ENCODE peak calls at places on chromosomes 2 and 18, in six cellular contexts. S is cardiac muscle cell, B is OCI-LY7, N is HCT116, M is heart left ventricle, F is heart right ventricle. Y is an unnamed sample. For H3K4me1, the result is how much of the 10 kb centered on the place peaks cover.

GRCh38 chr2:235095569-235095968 is 143.8 kb downstream of the SH3BP4 start:
- DNase-seq in S (no peak), M (no peak), B (no peak), F (no peak), N (no peak), Y (no peak)

GRCh38 chr2:229715895-229716507 is 1.6 kb upstream of the DNER start:
- DNase-seq in M (no peak), B (peak), S (peak), F (no peak), N (peak), Y (no peak)

GRCh38 chr2:55460562-55460961 is 40.9 kb upstream of the CCDC88A start:
- DNase-seq in S (no peak), F (no peak), M (no peak), N (no peak), B (no peak), Y (no peak)

GRCh38 chr18:55353806-55354205 is 234.2 kb downstream of the TCF4 start:
- DNase-seq in S (no peak), B (no peak), N (no peak), F (no peak), M (no peak), Y (no peak)

GRCh38 chr2:10901160-10901559 is 10.6 kb upstream of the KCNF1 start:
- DNase-seq in F (no peak), B (no peak), S (no peak), M (no peak), N (peak), Y (no peak)

GRCh38 chr18:55821219-55821618 is 233.2 kb upstream of the TCF4 start:
- DNase-seq in F (no peak), S (no peak), B (no peak), N (no peak), M (no peak), Y (no peak)

GRCh38 chr2:132670961-132671781 is 1.2 kb upstream of the LYPD1 start:
- DNase-seq in N (peak), F (no peak), M (no peak), B (no peak), S (no peak), Y (no peak)

GRCh38 chr2:7795358-7796199 is 878.4 kb downstream of the RNF144A start:
- DNase-seq in M (no peak), B (no peak), F (no peak), N (no peak), S (no peak), Y (no peak)

GRCh38 chr2:235268535-235268934 is 225.3 kb upstream of the AGAP1 start:
- DNase-seq in M (no peak), F (no peak), N (no peak), S (no peak), B (no peak), Y (no peak)

GRCh38 chr2:133390151-133390550 is 178.1 kb downstream of the NCKAP5 start:
- DNase-seq in M (no peak), S (no peak), N (no peak), F (no peak), B (no peak), Y (no peak)

GRCh38 chr18:24027156-24027555 is 12.6 kb downstream of the TTC39C start:
- DNase-seq in B (no peak), F (no peak), N (no peak), S (no peak), M (peak), Y (no peak)

GRCh38 chr2:188091235-188091634 is 200.4 kb upstream of the GULP1 start:
- DNase-seq in M (no peak), B (no peak), S (peak), N (no peak), F (no peak), Y (no peak)

GRCh38 chr2:112831380-112831930 is 5.1 kb downstream of the IL1B start:
- DNase-seq in N (no peak), S (no peak), M (no peak), F (peak), B (no peak), Y (peak)

GRCh38 chr2:239763433-239764097 is 261.6 kb downstream of the NDUFA10 start:
- DNase-seq in S (no peak), B (no peak), M (no peak), F (no peak), N (no peak), Y (no peak)

GRCh38 chr18:73556904-73557303 is 590.7 kb downstream of the FBXO15 start:
- DNase-seq in S (no peak), F (no peak), M (no peak), B (no peak), N (no peak), Y (no peak)

GRCh38 chr2:241321033-241321432 is 5.3 kb downstream of the SEPTIN2 start:
- DNase-seq in N (no peak), M (no peak), F (no peak), B (no peak), S (no peak), Y (no peak)
- H3K4me1 ChIP-seq in N (under half), M (half or more), F (half or more), B (half or more), S (under half), Y (under half)

GRCh38 chr18:3612315-3612714 is 162.3 kb downstream of the TGIF1 start:
- DNase-seq in N (no peak), F (no peak), M (no peak), B (no peak), S (no peak), Y (no peak)
- TF ChIP-seq CTCF in N (no peak), F (no peak), M (no peak), B (no peak), S (no peak), Y (no peak)

GRCh38 chr2:63849381-63850203 is 7.9 kb downstream of the UGP2 start:
- DNase-seq in B (no peak), N (no peak), S (no peak), F (no peak), M (no peak), Y (no peak)

GRCh38 chr2:63853527-63854310 is 12.0 kb downstream of the UGP2 start:
- DNase-seq in B (no peak), S (no peak), M (no peak), N (no peak), F (no peak), Y (no peak)

GRCh38 chr2:63851912-63852311 is 10.2 kb downstream of the UGP2 start:
- DNase-seq in M (no peak), F (no peak), N (no peak), B (no peak), S (no peak), Y (no peak)

GRCh38 chr2:63850650-63851049 is 9.0 kb downstream of the UGP2 start:
- DNase-seq in N (no peak), M (no peak), S (no peak), F (no peak), B (no peak), Y (no peak)

GRCh38 chr2:63850204-63850571 is 8.5 kb downstream of the UGP2 start:
- DNase-seq in F (no peak), B (no peak), M (no peak), S (no peak), N (no peak), Y (no peak)
- H3K4me1 ChIP-seq in F (half or more), B (under half), M (under half), S (half or more), N (under half), Y (under half)

DNA sequence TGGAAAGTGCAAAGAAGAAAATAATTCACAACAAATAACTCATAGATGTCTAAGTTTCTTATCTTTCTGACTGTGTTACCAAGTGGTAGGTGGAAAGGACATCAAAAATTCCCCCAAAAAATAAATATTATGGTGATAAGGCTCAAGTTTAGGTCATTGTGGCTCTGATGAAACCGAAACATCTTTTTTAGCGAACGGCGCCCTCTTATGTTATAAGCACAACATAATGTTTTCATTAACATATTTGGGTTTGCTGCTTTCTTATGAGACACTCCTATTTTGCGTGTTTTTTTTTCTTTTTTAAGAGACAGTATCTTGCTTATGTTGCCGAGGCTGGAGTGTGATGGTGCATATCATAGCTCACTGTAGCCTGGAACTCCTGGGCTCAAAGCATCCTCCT is 38.6 kb upstream of the SLC35G4 start:
- DNase-seq in F (no peak), M (no peak), B (peak), N (no peak), S (no peak), Y (no peak)
- TF ChIP-seq CTCF in F (no peak), M (no peak), B (peak), N (peak), S (peak), Y (no peak)

GRCh38 chr18:8747440-8747937 is 42.1 kb downstream of the MTCL1 start:
- DNase-seq in S (no peak), F (no peak), N (no peak), B (no peak), M (no peak), Y (no peak)

GRCh38 chr18:8742382-8743361 is 37.3 kb downstream of the MTCL1 start:
- DNase-seq in M (no peak), B (peak), F (no peak), S (no peak), N (no peak), Y (no peak)

GRCh38 chr18:8744656-8745055 is 39.3 kb downstream of the MTCL1 start:
- DNase-seq in F (no peak), S (no peak), B (peak), M (no peak), N (no peak), Y (no peak)

GRCh38 chr18:8744038-8744437 is 38.7 kb downstream of the MTCL1 start:
- DNase-seq in S (no peak), F (no peak), M (no peak), B (peak), N (no peak), Y (no peak)

DNA sequence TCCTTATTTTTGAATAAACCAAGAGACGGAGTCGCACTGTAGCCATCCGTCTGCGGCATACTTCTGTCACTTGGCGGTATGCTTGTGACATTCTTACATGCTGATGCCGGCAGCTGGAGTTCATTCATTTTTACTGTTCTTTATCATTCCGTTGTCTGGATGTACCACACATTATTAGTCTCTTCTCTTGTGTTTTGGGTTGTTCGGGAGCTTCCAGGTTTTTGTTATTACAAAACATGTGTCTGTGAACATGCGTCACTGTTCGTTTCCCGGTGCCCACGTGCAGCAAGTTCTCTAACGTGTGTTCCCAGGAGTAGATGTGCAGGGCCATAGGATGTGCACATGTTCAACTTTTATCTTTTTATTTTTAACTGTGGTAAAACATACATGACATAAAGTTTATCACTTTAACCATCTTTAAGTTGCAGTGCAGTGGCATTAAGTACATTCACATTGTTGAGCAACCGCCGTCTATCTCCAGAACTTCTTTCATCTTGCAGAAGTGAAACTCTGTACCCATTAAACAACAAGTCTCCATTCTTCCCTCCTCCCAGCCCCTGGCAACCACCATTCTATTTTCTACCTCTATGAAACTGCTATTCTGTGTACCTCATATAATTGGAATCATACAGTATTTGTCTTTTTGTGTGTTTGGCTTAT is 40.1 kb downstream of the MTCL1 start:
- DNase-seq in S (no peak), M (no peak), F (no peak), B (peak), N (no peak), Y (no peak)
- H3K4me1 ChIP-seq in S (under half), M (under half), F (under half), B (half or more), N (under half), Y (under half)

GRCh38 chr2:137964066-137964858 is at the start of gene HNMT:
- DNase-seq in S (peak), N (no peak), B (no peak), M (peak), F (peak), Y (peak)
- TF ChIP-seq CTCF in S (no peak), N (no peak), B (no peak), M (no peak), F (no peak), Y (no peak)

GRCh38 chr2:241638940-241639339 is 1.4 kb downstream of the ATG4B start:
- DNase-seq in B (peak), S (no peak), M (no peak), N (no peak), F (no peak), Y (no peak)

GRCh38 chr2:241639385-241639784 is 1.9 kb downstream of the ATG4B start:
- DNase-seq in M (no peak), N (no peak), F (no peak), B (peak), S (no peak), Y (no peak)

GRCh38 chr2:241641631-241642030 is 4.1 kb downstream of the ATG4B start:
- DNase-seq in F (no peak), N (no peak), S (no peak), B (no peak), M (no peak), Y (no peak)

GRCh38 chr2:241638063-241638660 is 669 bp downstream of the ATG4B start:
- DNase-seq in B (no peak), N (no peak), S (no peak), M (no peak), F (no peak), Y (no peak)

DNA sequence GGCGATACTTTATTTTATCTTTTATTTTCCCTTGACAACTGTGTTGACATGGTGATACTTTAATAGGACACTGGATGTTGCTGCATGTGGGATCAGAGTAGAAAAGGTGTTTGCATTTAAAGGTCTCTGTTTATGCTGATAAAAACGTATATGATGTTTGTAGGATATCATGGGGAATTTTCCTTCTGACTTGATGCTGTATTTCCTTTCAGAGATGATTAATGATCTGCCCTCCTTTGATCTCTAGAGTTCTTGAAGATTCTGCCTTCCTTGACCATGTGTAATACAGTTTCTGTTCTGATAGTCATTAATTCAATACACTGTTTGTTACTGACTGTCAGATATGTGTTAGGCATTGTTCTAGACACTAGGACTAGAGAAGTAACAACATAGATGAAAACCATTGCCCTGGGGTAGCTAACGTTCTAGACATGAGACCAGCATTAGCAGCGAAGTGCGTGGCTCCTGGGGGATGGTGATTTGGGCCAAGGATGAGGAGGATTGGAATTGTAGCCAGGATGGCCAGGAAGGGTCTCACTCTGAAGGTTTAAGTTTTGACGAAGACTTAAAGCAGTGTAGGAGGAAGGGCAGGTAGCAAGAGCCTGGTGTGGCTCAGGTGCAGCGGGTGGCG is 2.8 kb downstream of the ATG4B start:
- DNase-seq in B (no peak), N (no peak), M (no peak), S (no peak), F (no peak), Y (no peak)
- H3K4me1 ChIP-seq in B (under half), N (under half), M (under half), S (under half), F (under half), Y (under half)

GRCh38 chr2:227411320-227411989 is 23.7 kb upstream of the SCYGR1 start:
- DNase-seq in M (no peak), S (no peak), F (no peak), B (no peak), N (no peak), Y (no peak)

GRCh38 chr2:227413371-227413770 is 25.6 kb upstream of the SCYGR1 start:
- DNase-seq in N (no peak), F (no peak), B (no peak), S (no peak), M (no peak), Y (no peak)

GRCh38 chr2:227412877-227413276 is 25.1 kb upstream of the SCYGR1 start:
- DNase-seq in B (no peak), S (no peak), F (no peak), N (no peak), M (no peak), Y (no peak)

GRCh38 chr2:227410191-227410590 is 22.4 kb upstream of the SCYGR1 start:
- DNase-seq in B (no peak), N (no peak), M (no peak), S (no peak), F (no peak), Y (no peak)

GRCh38 chr2:227411990-227412350 is 24.2 kb upstream of the SCYGR1 start:
- DNase-seq in M (no peak), S (no peak), F (no peak), N (no peak), B (no peak), Y (no peak)
- TF ChIP-seq CTCF in M (no peak), S (no peak), F (no peak), N (no peak), B (no peak), Y (no peak)

Y was measured in right lobe of liver.